ENCODE peak calls at places on chromosomes 7 and 10, in nine cellular contexts. One of them, this sample, is unnamed.

GRCh38 chr10:127881262-127881661 is 11.5 kb downstream of the CLRN3 start:
- DNase-seq in fibroblast of lung: no peak
- DNase-seq in activated naive CD8-positive, alpha-beta T cell treated with anti-CD3 and anti-CD28 coated beads, Interleukin-2, amount 50 U/mL, for 24 hours: no peak
- DNase-seq in A549: no peak
- DNase-seq in ecto neural progenitor cell: no peak
- DNase-seq in NCI-H510A treated with DMSO at 0.1 percent for 48 hours: no peak
- DNase-seq in GM03348: no peak
- DNase-seq in GM12865: no peak
- DNase-seq in activated naive CD4-positive, alpha-beta T cell: no peak
- DNase-seq in this sample: no peak

GRCh38 chr10:110040767-110041478 is 33.1 kb downstream of the ADD3 start:
- DNase-seq in fibroblast of lung: peak
- DNase-seq in A549: no peak
- DNase-seq in NCI-H510A treated with DMSO at 0.1 percent for 48 hours: no peak
- DNase-seq in ecto neural progenitor cell: no peak
- DNase-seq in GM12865: no peak
- DNase-seq in activated naive CD4-positive, alpha-beta T cell: no peak
- DNase-seq in activated naive CD8-positive, alpha-beta T cell treated with anti-CD3 and anti-CD28 coated beads, Interleukin-2, amount 50 U/mL, for 24 hours: no peak
- DNase-seq in GM03348: no peak
- DNase-seq in this sample: peak

GRCh38 chr10:132890301-132890700 is 52.1 kb downstream of the CFAP46 start:
- DNase-seq in fibroblast of lung: no peak
- DNase-seq in ecto neural progenitor cell: no peak
- DNase-seq in activated naive CD8-positive, alpha-beta T cell treated with anti-CD3 and anti-CD28 coated beads, Interleukin-2, amount 50 U/mL, for 24 hours: no peak
- DNase-seq in A549: no peak
- DNase-seq in GM03348: no peak
- DNase-seq in activated naive CD4-positive, alpha-beta T cell: no peak
- DNase-seq in NCI-H510A treated with DMSO at 0.1 percent for 48 hours: no peak
- DNase-seq in GM12865: no peak
- DNase-seq in this sample: no peak

GRCh38 chr7:159031750-159032149 is 112.9 kb downstream of the VIPR2 start:
- DNase-seq in activated naive CD4-positive, alpha-beta T cell: no peak
- DNase-seq in A549: no peak
- DNase-seq in fibroblast of lung: no peak
- DNase-seq in ecto neural progenitor cell: no peak
- DNase-seq in activated naive CD8-positive, alpha-beta T cell treated with anti-CD3 and anti-CD28 coated beads, Interleukin-2, amount 50 U/mL, for 24 hours: no peak
- DNase-seq in GM03348: no peak
- DNase-seq in NCI-H510A treated with DMSO at 0.1 percent for 48 hours: no peak
- DNase-seq in GM12865: no peak
- DNase-seq in this sample: no peak

GRCh38 chr7:13336227-13336626 is 648.8 kb downstream of the ARL4A start:
- DNase-seq in fibroblast of lung: peak
- DNase-seq in ecto neural progenitor cell: no peak
- DNase-seq in GM03348: peak
- DNase-seq in GM12865: no peak
- DNase-seq in activated naive CD8-positive, alpha-beta T cell treated with anti-CD3 and anti-CD28 coated beads, Interleukin-2, amount 50 U/mL, for 24 hours: no peak
- DNase-seq in A549: no peak
- DNase-seq in NCI-H510A treated with DMSO at 0.1 percent for 48 hours: no peak
- DNase-seq in activated naive CD4-positive, alpha-beta T cell: no peak
- DNase-seq in this sample: peak

GRCh38 chr7:112056409-112056808 is 149.8 kb downstream of the DOCK4 start:
- DNase-seq in activated naive CD4-positive, alpha-beta T cell: no peak
- DNase-seq in GM03348: no peak
- DNase-seq in GM12865: peak
- DNase-seq in A549: peak
- DNase-seq in activated naive CD8-positive, alpha-beta T cell treated with anti-CD3 and anti-CD28 coated beads, Interleukin-2, amount 50 U/mL, for 24 hours: no peak
- DNase-seq in ecto neural progenitor cell: no peak
- DNase-seq in NCI-H510A treated with DMSO at 0.1 percent for 48 hours: peak
- DNase-seq in fibroblast of lung: no peak
- DNase-seq in this sample: no peak

GRCh38 chr7:15780271-15780670 is 93.8 kb upstream of the MEOX2 start:
- DNase-seq in activated naive CD8-positive, alpha-beta T cell treated with anti-CD3 and anti-CD28 coated beads, Interleukin-2, amount 50 U/mL, for 24 hours: no peak
- DNase-seq in ecto neural progenitor cell: no peak
- DNase-seq in NCI-H510A treated with DMSO at 0.1 percent for 48 hours: no peak
- DNase-seq in activated naive CD4-positive, alpha-beta T cell: no peak
- DNase-seq in fibroblast of lung: peak
- DNase-seq in GM03348: no peak
- DNase-seq in A549: no peak
- DNase-seq in GM12865: no peak
- DNase-seq in this sample: peak

GRCh38 chr7:2932761-2933251 is 88.7 kb upstream of the GNA12 start:
- DNase-seq in GM03348: no peak
- DNase-seq in activated naive CD8-positive, alpha-beta T cell treated with anti-CD3 and anti-CD28 coated beads, Interleukin-2, amount 50 U/mL, for 24 hours: no peak
- DNase-seq in A549: no peak
- DNase-seq in activated naive CD4-positive, alpha-beta T cell: no peak
- DNase-seq in fibroblast of lung: no peak
- DNase-seq in NCI-H510A treated with DMSO at 0.1 percent for 48 hours: no peak
- DNase-seq in GM12865: no peak
- DNase-seq in ecto neural progenitor cell: no peak
- DNase-seq in this sample: no peak

GRCh38 chr10:17923728-17924127 is 28.0 kb upstream of the SLC39A12 start:
- DNase-seq in activated naive CD8-positive, alpha-beta T cell treated with anti-CD3 and anti-CD28 coated beads, Interleukin-2, amount 50 U/mL, for 24 hours: no peak
- DNase-seq in A549: no peak
- DNase-seq in GM12865: no peak
- DNase-seq in NCI-H510A treated with DMSO at 0.1 percent for 48 hours: peak
- DNase-seq in GM03348: peak
- DNase-seq in fibroblast of lung: peak
- DNase-seq in ecto neural progenitor cell: no peak
- DNase-seq in activated naive CD4-positive, alpha-beta T cell: no peak
- DNase-seq in this sample: peak

This sample was measured in HFFc6.